ENCODE peak calls at places on chromosomes 5 and 9, in six cellular contexts. One of them, this sample, is unnamed.

GRCh38 chr5:57598756-57599155 is 116.1 kb upstream of the ACTBL2 start:
- DNase-seq in HCT116: peak; percentile 0
- DNase-seq in IMR-90: peak; percentile 94
- DNase-seq in HepG2: no peak
- DNase-seq in K562: no peak
- DNase-seq in H1: no peak
- DNase-seq in this sample: peak; percentile 26

GRCh38 chr9:128411373-128412119 is 9.1 kb upstream of the CERCAM start:
- DNase-seq in HCT116: no peak
- DNase-seq in IMR-90: no peak
- DNase-seq in HepG2: no peak
- DNase-seq in K562: no peak
- DNase-seq in H1: no peak
- DNase-seq in this sample: no peak

GRCh38 chr9:124126571-124127289 is 115.2 kb downstream of the LHX2 start:
- DNase-seq in HCT116: peak; percentile 60
- DNase-seq in IMR-90: peak; percentile 65
- DNase-seq in HepG2: peak; percentile 56
- DNase-seq in K562: peak; percentile 83
- DNase-seq in H1: peak; percentile 96
- DNase-seq in this sample: peak; percentile 67

GRCh38 chr5:150108711-150109605 is 22.6 kb upstream of the CSF1R start:
- DNase-seq in HCT116: no peak
- DNase-seq in IMR-90: no peak
- DNase-seq in HepG2: no peak
- DNase-seq in K562: no peak
- DNase-seq in H1: no peak
- DNase-seq in this sample: no peak

GRCh38 chr9:98191615-98192502 is 578 bp downstream of the CORO2A start:
- DNase-seq in HCT116: no peak
- DNase-seq in IMR-90: no peak
- DNase-seq in HepG2: no peak
- DNase-seq in K562: peak; percentile 59
- DNase-seq in H1: peak; percentile 70
- DNase-seq in this sample: no peak

GRCh38 chr5:100777680-100778281 is 125.3 kb downstream of the ST8SIA4 start:
- DNase-seq in HCT116: peak; percentile 29
- DNase-seq in IMR-90: peak; percentile 89
- DNase-seq in HepG2: no peak
- DNase-seq in K562: peak; percentile 1
- DNase-seq in H1: no peak
- DNase-seq in this sample: peak; percentile 91

GRCh38 chr5:177435847-177436536 is 9.5 kb downstream of the GRK6 start:
- DNase-seq in HCT116: no peak
- DNase-seq in IMR-90: no peak
- DNase-seq in HepG2: no peak
- DNase-seq in K562: no peak
- DNase-seq in H1: no peak
- DNase-seq in this sample: no peak

GRCh38 chr9:90940280-90940679 is 138.7 kb downstream of the SYK start:
- DNase-seq in HCT116: no peak
- DNase-seq in IMR-90: no peak
- DNase-seq in HepG2: no peak
- DNase-seq in K562: no peak
- DNase-seq in H1: no peak
- DNase-seq in this sample: no peak

GRCh38 chr5:64895748-64896147 is 127.0 kb downstream of the CWC27 start:
- DNase-seq in HCT116: no peak
- DNase-seq in IMR-90: no peak
- DNase-seq in HepG2: no peak
- DNase-seq in K562: no peak
- DNase-seq in H1: no peak
- DNase-seq in this sample: no peak

GRCh38 chr5:72647806-72648205 is 140.6 kb upstream of the ZNF366 start:
- DNase-seq in HCT116: no peak
- DNase-seq in IMR-90: no peak
- DNase-seq in HepG2: no peak
- DNase-seq in K562: no peak
- DNase-seq in H1: no peak
- DNase-seq in this sample: peak; percentile 51

GRCh38 chr5:134948929-134949328 is 18.8 kb upstream of the CATSPER3 start:
- DNase-seq in HCT116: no peak
- DNase-seq in IMR-90: peak; percentile 48
- DNase-seq in HepG2: no peak
- DNase-seq in K562: peak; percentile 11
- DNase-seq in H1: no peak
- DNase-seq in this sample: peak; percentile 44

GRCh38 chr9:19232117-19232829 is 1.8 kb downstream of the DENND4C start:
- DNase-seq in HCT116: no peak
- DNase-seq in IMR-90: peak; percentile 2
- DNase-seq in HepG2: no peak
- DNase-seq in K562: peak; percentile 16
- DNase-seq in H1: no peak
- DNase-seq in this sample: peak; percentile 61

GRCh38 chr5:65482727-65483473 is 1.2 kb upstream of the ADAMTS6 start:
- DNase-seq in HCT116: no peak
- DNase-seq in IMR-90: peak; percentile 69
- DNase-seq in HepG2: peak; percentile 21
- DNase-seq in K562: peak; percentile 64
- DNase-seq in H1: peak; percentile 46
- DNase-seq in this sample: peak; percentile 85

GRCh38 chr9:86494644-86495081 is 140.5 kb upstream of the TUT7 start:
- DNase-seq in HCT116: no peak
- DNase-seq in IMR-90: peak; percentile 80
- DNase-seq in HepG2: no peak
- DNase-seq in K562: no peak
- DNase-seq in H1: no peak
- DNase-seq in this sample: no peak

GRCh38 chr5:50564079-50564478 is 102.4 kb upstream of the PARP8 start:
- DNase-seq in HCT116: no peak
- DNase-seq in IMR-90: no peak
- DNase-seq in HepG2: no peak
- DNase-seq in K562: no peak
- DNase-seq in H1: no peak
- DNase-seq in this sample: no peak

GRCh38 chr5:30866142-30866541 is 327.3 kb upstream of the CDH6 start:
- DNase-seq in HCT116: no peak
- DNase-seq in IMR-90: peak; percentile 26
- DNase-seq in HepG2: no peak
- DNase-seq in K562: no peak
- DNase-seq in H1: no peak
- DNase-seq in this sample: no peak

GRCh38 chr5:147361441-147362175 is 126.8 kb downstream of the STK32A start:
- DNase-seq in HCT116: no peak
- DNase-seq in IMR-90: no peak
- DNase-seq in HepG2: no peak
- DNase-seq in K562: no peak
- DNase-seq in H1: no peak
- DNase-seq in this sample: no peak

GRCh38 chr5:143714629-143715028 is 97.3 kb upstream of the HMHB1 start:
- DNase-seq in HCT116: no peak
- DNase-seq in IMR-90: peak; percentile 60
- DNase-seq in HepG2: no peak
- DNase-seq in K562: no peak
- DNase-seq in H1: no peak
- DNase-seq in this sample: no peak

GRCh38 chr5:72326298-72326649 is 6.1 kb downstream of the PTCD2 start:
- DNase-seq in HCT116: no peak
- DNase-seq in IMR-90: no peak
- DNase-seq in HepG2: no peak
- DNase-seq in K562: no peak
- DNase-seq in H1: no peak
- DNase-seq in this sample: no peak

GRCh38 chr9:131203438-131204219 is 72.7 kb downstream of the FAM78A start:
- DNase-seq in HCT116: no peak
- DNase-seq in IMR-90: no peak
- DNase-seq in HepG2: peak; percentile 3
- DNase-seq in K562: peak; percentile 66
- DNase-seq in H1: no peak
- DNase-seq in this sample: peak; percentile 11

GRCh38 chr9:81372628-81373191 is 316.6 kb downstream of the TLE1 start:
- DNase-seq in HCT116: no peak
- DNase-seq in IMR-90: no peak
- DNase-seq in HepG2: no peak
- DNase-seq in K562: no peak
- DNase-seq in H1: no peak
- DNase-seq in this sample: no peak

GRCh38 chr5:51731641-51732040 is 348.4 kb downstream of the ISL1 start:
- DNase-seq in HCT116: no peak
- DNase-seq in IMR-90: no peak
- DNase-seq in HepG2: no peak
- DNase-seq in K562: no peak
- DNase-seq in H1: no peak
- DNase-seq in this sample: peak; percentile 49

GRCh38 chr9:124137009-124137943 is 120.5 kb upstream of the NEK6 start:
- DNase-seq in HCT116: no peak
- DNase-seq in IMR-90: peak; percentile 26
- DNase-seq in HepG2: no peak
- DNase-seq in K562: no peak
- DNase-seq in H1: peak; percentile 16
- DNase-seq in this sample: no peak

GRCh38 chr5:136909906-136910305 is 544.6 kb upstream of the TRPC7 start:
- DNase-seq in HCT116: no peak
- DNase-seq in IMR-90: no peak
- DNase-seq in HepG2: no peak
- DNase-seq in K562: no peak
- DNase-seq in H1: no peak
- DNase-seq in this sample: no peak

GRCh38 chr9:76926324-76926731 is 20.4 kb upstream of the PRUNE2 start:
- DNase-seq in HCT116: no peak
- DNase-seq in IMR-90: peak; percentile 88
- DNase-seq in HepG2: no peak
- DNase-seq in K562: no peak
- DNase-seq in H1: no peak
- DNase-seq in this sample: no peak

GRCh38 chr5:150349681-150350275 is 7.7 kb upstream of the TCOF1 start:
- DNase-seq in HCT116: no peak
- DNase-seq in IMR-90: no peak
- DNase-seq in HepG2: no peak
- DNase-seq in K562: no peak
- DNase-seq in H1: no peak
- DNase-seq in this sample: no peak

DNA sequence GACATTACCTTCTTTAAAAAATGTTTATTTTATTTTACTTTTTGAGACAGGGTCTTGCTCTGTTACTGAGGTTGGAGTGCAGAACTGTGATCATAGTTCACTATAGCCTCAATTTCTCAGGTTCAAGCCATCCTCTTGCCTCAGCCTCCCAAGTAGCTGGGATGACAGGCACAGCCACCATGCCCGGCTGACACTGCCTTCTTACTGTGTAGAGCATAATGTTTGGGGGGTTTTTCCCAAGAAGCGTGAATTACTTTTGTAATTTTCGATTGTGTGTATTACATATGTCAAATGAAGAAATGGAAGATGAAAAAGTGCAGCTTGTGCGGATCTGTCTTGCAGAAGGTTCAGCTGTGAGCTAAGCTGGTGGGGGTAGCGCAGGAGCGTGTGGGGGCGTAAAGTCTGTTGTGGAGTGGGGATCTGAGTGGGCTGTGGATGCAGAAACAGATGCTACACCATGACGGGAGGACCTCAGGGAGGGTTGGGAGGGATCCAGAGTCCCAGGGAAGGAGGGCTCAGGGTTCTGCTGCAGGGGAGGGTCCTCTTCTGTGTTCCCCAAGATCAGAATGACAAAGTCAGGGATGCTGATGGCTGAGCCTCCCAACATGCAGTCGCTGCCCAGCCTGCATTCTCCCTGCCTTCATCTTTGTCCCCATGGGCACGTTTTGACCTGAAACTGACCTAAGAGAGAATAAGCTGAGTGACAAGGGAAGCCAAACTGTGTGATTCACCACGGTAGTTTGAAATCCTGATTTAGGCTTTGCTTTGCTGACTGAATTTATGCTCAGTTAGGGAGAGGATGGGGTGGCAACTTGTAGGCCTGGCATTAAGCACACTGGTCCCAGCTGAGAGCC is 6.8 kb upstream of the ANKRD33B start:
- DNase-seq in HCT116: no peak
- DNase-seq in IMR-90: no peak
- DNase-seq in HepG2: no peak
- DNase-seq in K562: no peak
- DNase-seq in H1: no peak
- DNase-seq in this sample: no peak
- H3K9ac ChIP-seq in HCT116: peak overlapping the region; percentile 54
- H3K9ac ChIP-seq in IMR-90: peak overlapping the region; percentile 20
- H3K9ac ChIP-seq in HepG2: no peak overlapping the region
- H3K9ac ChIP-seq in K562: no peak overlapping the region
- H3K9ac ChIP-seq in H1: no peak overlapping the region
- H3K9ac ChIP-seq in this sample: no peak overlapping the region

DNA sequence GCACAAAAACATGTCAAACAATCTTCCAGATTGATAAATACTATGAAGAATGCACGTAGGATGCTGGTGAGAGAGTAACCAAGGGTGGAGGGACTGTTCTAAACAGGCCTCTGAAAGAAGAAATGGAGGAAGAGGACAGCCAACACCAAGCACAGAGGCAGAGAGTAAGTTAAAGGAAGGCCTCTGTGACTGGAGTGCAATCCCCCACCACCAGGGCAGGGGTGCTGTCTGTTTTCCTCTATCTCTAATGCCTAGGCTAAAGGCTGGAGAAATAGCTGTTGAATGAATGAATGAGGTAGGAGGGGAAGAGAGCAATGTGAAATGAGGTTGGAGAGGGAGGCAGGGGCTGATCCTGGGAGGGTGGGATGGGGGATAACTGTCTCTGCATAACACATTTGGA is 88.9 kb downstream of the ANKRD55 start:
- DNase-seq in HCT116: no peak
- DNase-seq in IMR-90: no peak
- DNase-seq in HepG2: no peak
- DNase-seq in K562: no peak
- DNase-seq in H1: no peak
- DNase-seq in this sample: no peak
- TF ChIP-seq POLR2A in HCT116: no peak
- TF ChIP-seq POLR2A in IMR-90: no peak
- TF ChIP-seq POLR2A in HepG2: no peak
- TF ChIP-seq POLR2A in K562: no peak
- TF ChIP-seq POLR2A in H1: no peak
- TF ChIP-seq POLR2A in this sample: no peak

DNA sequence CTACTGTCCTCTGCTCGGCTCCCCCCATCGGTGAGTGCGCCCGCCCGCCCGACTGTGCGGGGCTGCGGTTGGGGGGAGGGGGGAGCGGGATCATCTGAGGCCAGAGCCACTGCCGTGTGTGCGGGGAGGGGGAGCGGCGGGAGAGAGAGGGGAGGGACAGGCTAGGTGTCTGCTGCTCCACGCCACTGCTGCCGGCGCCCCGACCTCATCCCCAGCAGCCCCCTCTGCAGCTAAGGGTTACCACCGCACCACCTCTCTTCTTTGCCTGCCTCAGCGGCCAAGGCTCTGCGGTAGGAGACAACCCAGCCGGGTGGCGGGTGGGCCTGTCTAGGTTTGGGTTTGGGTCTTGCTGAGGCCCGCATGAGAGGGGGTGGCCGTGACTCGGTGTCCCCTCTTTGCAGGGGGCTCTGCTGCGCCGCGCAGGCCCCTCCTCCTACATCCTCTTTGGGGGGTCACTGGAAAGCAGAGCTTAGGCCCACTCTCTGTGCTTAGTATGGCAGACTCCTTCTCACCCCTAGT is 670 bp upstream of the PURA start:
- DNase-seq in HCT116: no peak
- DNase-seq in IMR-90: no peak
- DNase-seq in HepG2: no peak
- DNase-seq in K562: peak; percentile 51
- DNase-seq in H1: peak; percentile 75
- DNase-seq in this sample: peak; percentile 10
- H3K9ac ChIP-seq in HCT116: peak overlapping the region; percentile 69
- H3K9ac ChIP-seq in IMR-90: peak overlapping the region; percentile 92
- H3K9ac ChIP-seq in HepG2: peak overlapping the region; percentile 86
- H3K9ac ChIP-seq in K562: peak overlapping the region; percentile 94
- H3K9ac ChIP-seq in H1: peak overlapping the region; percentile 2
- H3K9ac ChIP-seq in this sample: no peak overlapping the region

GRCh38 chr9:113187935-113188595 is 33.0 kb downstream of the FKBP15 start:
- DNase-seq in HCT116: peak; percentile 6
- DNase-seq in IMR-90: peak; percentile 94
- DNase-seq in HepG2: peak; percentile 4
- DNase-seq in K562: no peak
- DNase-seq in H1: no peak
- DNase-seq in this sample: peak; percentile 62
- TF ChIP-seq POLR2A in HCT116: no peak
- TF ChIP-seq POLR2A in IMR-90: no peak
- TF ChIP-seq POLR2A in HepG2: no peak
- TF ChIP-seq POLR2A in K562: no peak
- TF ChIP-seq POLR2A in H1: no peak
- TF ChIP-seq POLR2A in this sample: no peak